ENCODE peak calls at places on chromosomes 4 and X, in nine cellular contexts. One of them, this sample, is unnamed.

GRCh38 chrX:3585719-3586118 is 127.7 kb downstream of the PRKX start:
- DNase-seq in psoas muscle: no peak
- DNase-seq in H54: no peak
- DNase-seq in HCT116: no peak
- DNase-seq in progenitor cell of endocrine pancreas: no peak
- DNase-seq in ureter: no peak
- DNase-seq in stromal cell of bone marrow: no peak
- DNase-seq in heart right ventricle: no peak
- DNase-seq in AG09319: no peak
- DNase-seq in this sample: no peak

GRCh38 chr4:73212982-73213730 is 45.4 kb downstream of the ANKRD17 start:
- DNase-seq in psoas muscle: no peak
- DNase-seq in H54: no peak
- DNase-seq in HCT116: no peak
- DNase-seq in progenitor cell of endocrine pancreas: no peak
- DNase-seq in ureter: no peak
- DNase-seq in stromal cell of bone marrow: no peak
- DNase-seq in heart right ventricle: no peak
- DNase-seq in AG09319: no peak
- DNase-seq in this sample: no peak

GRCh38 chr4:140529434-140529833 is 5.5 kb downstream of the ELMOD2 start:
- DNase-seq in psoas muscle: no peak
- DNase-seq in H54: no peak
- DNase-seq in HCT116: no peak
- DNase-seq in progenitor cell of endocrine pancreas: no peak
- DNase-seq in ureter: no peak
- DNase-seq in stromal cell of bone marrow: no peak
- DNase-seq in heart right ventricle: no peak
- DNase-seq in AG09319: no peak
- DNase-seq in this sample: no peak

GRCh38 chrX:122363112-122363511 is 821.0 kb upstream of the GRIA3 start:
- DNase-seq in psoas muscle: no peak
- DNase-seq in H54: no peak
- DNase-seq in HCT116: no peak
- DNase-seq in progenitor cell of endocrine pancreas: no peak
- DNase-seq in ureter: no peak
- DNase-seq in stromal cell of bone marrow: no peak
- DNase-seq in heart right ventricle: no peak
- DNase-seq in AG09319: no peak
- DNase-seq in this sample: no peak

GRCh38 chrX:149909324-149910177 is 19.8 kb upstream of the HSFX4 start:
- DNase-seq in psoas muscle: no peak
- DNase-seq in H54: no peak
- DNase-seq in HCT116: no peak
- DNase-seq in progenitor cell of endocrine pancreas: no peak
- DNase-seq in ureter: no peak
- DNase-seq in stromal cell of bone marrow: no peak
- DNase-seq in heart right ventricle: no peak
- DNase-seq in AG09319: no peak
- DNase-seq in this sample: no peak

GRCh38 chr4:83180469-83180968 is 66.0 kb upstream of the PLAC8 start:
- DNase-seq in psoas muscle: no peak
- DNase-seq in H54: no peak
- DNase-seq in HCT116: no peak
- DNase-seq in progenitor cell of endocrine pancreas: no peak
- DNase-seq in ureter: no peak
- DNase-seq in stromal cell of bone marrow: no peak
- DNase-seq in heart right ventricle: no peak
- DNase-seq in AG09319: no peak
- DNase-seq in this sample: no peak

GRCh38 chr4:15691346-15692140 is 9.9 kb downstream of the FAM200B start:
- DNase-seq in psoas muscle: no peak
- DNase-seq in H54: no peak
- DNase-seq in HCT116: no peak
- DNase-seq in progenitor cell of endocrine pancreas: no peak
- DNase-seq in ureter: no peak
- DNase-seq in stromal cell of bone marrow: no peak
- DNase-seq in heart right ventricle: no peak
- DNase-seq in AG09319: no peak
- DNase-seq in this sample: no peak

GRCh38 chrX:136028383-136028984 is 43.2 kb downstream of the SLC9A6 start:
- DNase-seq in psoas muscle: no peak
- DNase-seq in H54: peak
- DNase-seq in HCT116: peak
- DNase-seq in progenitor cell of endocrine pancreas: no peak
- DNase-seq in ureter: no peak
- DNase-seq in stromal cell of bone marrow: peak
- DNase-seq in heart right ventricle: no peak
- DNase-seq in AG09319: peak
- DNase-seq in this sample: no peak

GRCh38 chr4:3243066-3243775 is 5.7 kb upstream of the MSANTD1 start:
- DNase-seq in psoas muscle: no peak
- DNase-seq in H54: no peak
- DNase-seq in HCT116: no peak
- DNase-seq in progenitor cell of endocrine pancreas: no peak
- DNase-seq in ureter: no peak
- DNase-seq in stromal cell of bone marrow: no peak
- DNase-seq in heart right ventricle: no peak
- DNase-seq in AG09319: no peak
- DNase-seq in this sample: no peak

GRCh38 chr4:41670982-41671381 is 77.5 kb downstream of the PHOX2B start:
- DNase-seq in psoas muscle: no peak
- DNase-seq in H54: no peak
- DNase-seq in HCT116: no peak
- DNase-seq in progenitor cell of endocrine pancreas: no peak
- DNase-seq in ureter: no peak
- DNase-seq in stromal cell of bone marrow: no peak
- DNase-seq in heart right ventricle: no peak
- DNase-seq in AG09319: no peak
- DNase-seq in this sample: no peak

GRCh38 chr4:13627185-13627605 is 330 bp downstream of the BOD1L1 start:
- DNase-seq in psoas muscle: peak
- DNase-seq in H54: no peak
- DNase-seq in HCT116: no peak
- DNase-seq in progenitor cell of endocrine pancreas: no peak
- DNase-seq in ureter: no peak
- DNase-seq in stromal cell of bone marrow: no peak
- DNase-seq in heart right ventricle: peak
- DNase-seq in AG09319: no peak
- DNase-seq in this sample: no peak

GRCh38 chr4:8102831-8103230 is 55.8 kb downstream of the ABLIM2 start:
- DNase-seq in psoas muscle: no peak
- DNase-seq in H54: no peak
- DNase-seq in HCT116: no peak
- DNase-seq in progenitor cell of endocrine pancreas: no peak
- DNase-seq in ureter: no peak
- DNase-seq in stromal cell of bone marrow: no peak
- DNase-seq in heart right ventricle: no peak
- DNase-seq in AG09319: no peak
- DNase-seq in this sample: no peak

GRCh38 chrX:10350991-10351390 is 194.2 kb downstream of the CLCN4 start:
- DNase-seq in psoas muscle: no peak
- DNase-seq in H54: no peak
- DNase-seq in HCT116: no peak
- DNase-seq in progenitor cell of endocrine pancreas: no peak
- DNase-seq in ureter: no peak
- DNase-seq in stromal cell of bone marrow: peak
- DNase-seq in heart right ventricle: no peak
- DNase-seq in AG09319: no peak
- DNase-seq in this sample: no peak

GRCh38 chr4:123583043-123583442 is 186.4 kb downstream of the SPRY1 start:
- DNase-seq in psoas muscle: no peak
- DNase-seq in H54: no peak
- DNase-seq in HCT116: no peak
- DNase-seq in progenitor cell of endocrine pancreas: no peak
- DNase-seq in ureter: no peak
- DNase-seq in stromal cell of bone marrow: no peak
- DNase-seq in heart right ventricle: no peak
- DNase-seq in AG09319: no peak
- DNase-seq in this sample: no peak

GRCh38 chrX:154372612-154373022 is 1.8 kb downstream of the FLNA start:
- DNase-seq in psoas muscle: no peak
- DNase-seq in H54: no peak
- DNase-seq in HCT116: no peak
- DNase-seq in progenitor cell of endocrine pancreas: no peak
- DNase-seq in ureter: no peak
- DNase-seq in stromal cell of bone marrow: no peak
- DNase-seq in heart right ventricle: peak
- DNase-seq in AG09319: no peak
- DNase-seq in this sample: no peak

GRCh38 chrX:40099046-40099968 is 1.5 kb upstream of the BCOR start:
- DNase-seq in psoas muscle: peak
- DNase-seq in H54: no peak
- DNase-seq in HCT116: no peak
- DNase-seq in progenitor cell of endocrine pancreas: no peak
- DNase-seq in ureter: no peak
- DNase-seq in stromal cell of bone marrow: no peak
- DNase-seq in heart right ventricle: peak
- DNase-seq in AG09319: no peak
- DNase-seq in this sample: no peak

GRCh38 chrX:118630843-118631242 is 96.6 kb upstream of the IL13RA1 start:
- DNase-seq in psoas muscle: no peak
- DNase-seq in H54: no peak
- DNase-seq in HCT116: no peak
- DNase-seq in progenitor cell of endocrine pancreas: no peak
- DNase-seq in ureter: no peak
- DNase-seq in stromal cell of bone marrow: no peak
- DNase-seq in heart right ventricle: no peak
- DNase-seq in AG09319: no peak
- DNase-seq in this sample: no peak

GRCh38 chr4:169099775-169100180 is 89.7 kb upstream of the CBR4 start:
- DNase-seq in psoas muscle: no peak
- DNase-seq in H54: no peak
- DNase-seq in HCT116: no peak
- DNase-seq in progenitor cell of endocrine pancreas: no peak
- DNase-seq in ureter: no peak
- DNase-seq in stromal cell of bone marrow: peak
- DNase-seq in heart right ventricle: no peak
- DNase-seq in AG09319: no peak
- DNase-seq in this sample: no peak

GRCh38 chrX:41956027-41956426 is 32.7 kb upstream of the CASK start:
- DNase-seq in psoas muscle: no peak
- DNase-seq in H54: no peak
- DNase-seq in HCT116: no peak
- DNase-seq in progenitor cell of endocrine pancreas: no peak
- DNase-seq in ureter: no peak
- DNase-seq in stromal cell of bone marrow: no peak
- DNase-seq in heart right ventricle: no peak
- DNase-seq in AG09319: no peak
- DNase-seq in this sample: no peak